ENCODE peak calls at places on chromosomes 3 and 15, in nine cellular contexts. F, G, N, H, J, T, D, R and V are unnamed samples.

GRCh38 chr3:37993067-37993809 is 2.7 kb downstream of the VILL start:
- DNase-seq in F (no peak), G (no peak), N (no peak), H (no peak), J (no peak), T (no peak), D (no peak), R (peak; percentile 15), V (no peak)

GRCh38 chr3:127665586-127665985 is 7.2 kb upstream of the ABTB1 start:
- DNase-seq in F (no peak), G (no peak), N (no peak), H (no peak), J (no peak), T (no peak), D (no peak), R (no peak), V (no peak)

GRCh38 chr15:44536962-44537727 is at the start of gene EIF3J:
- DNase-seq in F (peak; percentile 94), G (peak; percentile 98), N (peak; percentile 88), H (peak; percentile 94), J (peak; percentile 93), T (peak; percentile 98), D (peak; percentile 98), R (peak; percentile 95), V (peak; percentile 94)

GRCh38 chr3:108428580-108428979 is 81.8 kb downstream of the MYH15 start:
- DNase-seq in F (no peak), G (no peak), N (no peak), H (no peak), J (no peak), T (peak; percentile 25), D (no peak), R (no peak), V (no peak)

GRCh38 chr15:95284933-95285401 is 1045.5 kb upstream of the NR2F2 start:
- DNase-seq in F (peak; percentile 9), G (peak; percentile 24), N (no peak), H (no peak), J (no peak), T (peak; percentile 87), D (peak; percentile 48), R (no peak), V (no peak)

GRCh38 chr15:41115652-41116115 is 396 bp downstream of the INO80 start:
- DNase-seq in F (peak; percentile 64), G (peak; percentile 39), N (peak; percentile 71), H (peak; percentile 49), J (peak; percentile 79), T (peak; percentile 61), D (no peak), R (peak; percentile 56), V (peak; percentile 43)

GRCh38 chr3:78257956-78258530 is 1218.1 kb downstream of the ROBO2 start:
- DNase-seq in F (no peak), G (no peak), N (no peak), H (no peak), J (no peak), T (no peak), D (no peak), R (no peak), V (no peak)

GRCh38 chr3:78895528-78895927 is 872.3 kb downstream of the ROBO1 start:
- DNase-seq in F (no peak), G (no peak), N (no peak), H (no peak), J (no peak), T (peak; percentile 59), D (no peak), R (no peak), V (no peak)

GRCh38 chr3:36992806-36993325 is at the start of gene EPM2AIP1:
- DNase-seq in F (no peak), G (no peak), N (no peak), H (no peak), J (no peak), T (no peak), D (no peak), R (peak; percentile 99), V (peak; percentile 98)

GRCh38 chr3:12107071-12107713 is 51.5 kb downstream of the TIMP4 start:
- DNase-seq in F (no peak), G (no peak), N (no peak), H (peak; percentile 69), J (no peak), T (no peak), D (no peak), R (no peak), V (peak; percentile 57)

GRCh38 chr3:197399486-197399885 is 101.1 kb upstream of the DLG1 start:
- DNase-seq in F (no peak), G (no peak), N (no peak), H (no peak), J (no peak), T (no peak), D (no peak), R (no peak), V (peak; percentile 1)

GRCh38 chr3:69020857-69021256 is 7.4 kb upstream of the EOGT start:
- DNase-seq in F (no peak), G (no peak), N (no peak), H (no peak), J (no peak), T (no peak), D (no peak), R (no peak), V (no peak)

GRCh38 chr3:123870033-123870432 is 14.1 kb downstream of the MYLK start:
- DNase-seq in F (no peak), G (no peak), N (no peak), H (no peak), J (no peak), T (no peak), D (no peak), R (no peak), V (no peak)

GRCh38 chr3:127542441-127542952 is 48.0 kb downstream of the TPRA1 start:
- DNase-seq in F (no peak), G (no peak), N (no peak), H (no peak), J (no peak), T (no peak), D (no peak), R (peak; percentile 37), V (no peak)